ENCODE peak calls at places on chromosome 17, in ten cellular contexts. L, I, Y, S, Q, V, C, P, J and T are unnamed samples.

GRCh38 chr17:64964796-64965195 is 45.5 kb upstream of the LRRC37A3 start:
- DNase-seq in L (no peak), I (no peak), Y (no peak), S (no peak), Q (no peak), V (no peak), C (no peak), P (no peak), J (no peak), T (no peak)

GRCh38 chr17:81509048-81509686 is 3.4 kb downstream of the ACTG1 start:
- DNase-seq in L (no peak), I (peak; percentile 69), Y (peak; percentile 44), S (no peak), Q (no peak), V (no peak), C (no peak), P (no peak), J (no peak), T (no peak)

GRCh38 chr17:82722341-82723013 is 6.0 kb downstream of the FN3KRP start:
- DNase-seq in L (no peak), I (no peak), Y (no peak), S (no peak), Q (no peak), V (no peak), C (no peak), P (no peak), J (no peak), T (no peak)

GRCh38 chr17:73773702-73774101 is 129.5 kb upstream of the SDK2 start:
- DNase-seq in L (no peak), I (no peak), Y (no peak), S (no peak), Q (no peak), V (no peak), C (no peak), P (no peak), J (no peak), T (no peak)

GRCh38 chr17:80792373-80792781 is 199.3 kb upstream of the CHMP6 start:
- DNase-seq in L (no peak), I (peak; percentile 21), Y (no peak), S (no peak), Q (no peak), V (no peak), C (no peak), P (no peak), J (no peak), T (no peak)

GRCh38 chr17:72465191-72466024 is 344.6 kb downstream of the SOX9 start:
- DNase-seq in L (peak; percentile 67), I (peak; percentile 98), Y (no peak), S (no peak), Q (no peak), V (no peak), C (no peak), P (no peak), J (peak; percentile 64), T (no peak)

GRCh38 chr17:9676742-9677387 is 31.5 kb downstream of the USP43 start:
- DNase-seq in L (no peak), I (peak; percentile 84), Y (no peak), S (no peak), Q (no peak), V (no peak), C (no peak), P (no peak), J (no peak), T (no peak)

GRCh38 chr17:37483311-37484039 is 6.2 kb upstream of the DUSP14 start:
- DNase-seq in L (no peak), I (peak; percentile 53), Y (peak; percentile 11), S (no peak), Q (no peak), V (no peak), C (no peak), P (no peak), J (no peak), T (no peak)

GRCh38 chr17:49745175-49746139 is 18.5 kb downstream of the FAM117A start:
- DNase-seq in L (no peak), I (no peak), Y (no peak), S (no peak), Q (no peak), V (no peak), C (no peak), P (no peak), J (no peak), T (no peak)

GRCh38 chr17:58052951-58053715 is 30.1 kb upstream of the DYNLL2 start:
- DNase-seq in L (no peak), I (no peak), Y (no peak), S (no peak), Q (no peak), V (no peak), C (no peak), P (no peak), J (no peak), T (no peak)

GRCh38 chr17:43918026-43918389 is 10.7 kb upstream of the MPP2 start:
- DNase-seq in L (no peak), I (no peak), Y (no peak), S (no peak), Q (no peak), V (no peak), C (no peak), P (no peak), J (no peak), T (no peak)

DNA sequence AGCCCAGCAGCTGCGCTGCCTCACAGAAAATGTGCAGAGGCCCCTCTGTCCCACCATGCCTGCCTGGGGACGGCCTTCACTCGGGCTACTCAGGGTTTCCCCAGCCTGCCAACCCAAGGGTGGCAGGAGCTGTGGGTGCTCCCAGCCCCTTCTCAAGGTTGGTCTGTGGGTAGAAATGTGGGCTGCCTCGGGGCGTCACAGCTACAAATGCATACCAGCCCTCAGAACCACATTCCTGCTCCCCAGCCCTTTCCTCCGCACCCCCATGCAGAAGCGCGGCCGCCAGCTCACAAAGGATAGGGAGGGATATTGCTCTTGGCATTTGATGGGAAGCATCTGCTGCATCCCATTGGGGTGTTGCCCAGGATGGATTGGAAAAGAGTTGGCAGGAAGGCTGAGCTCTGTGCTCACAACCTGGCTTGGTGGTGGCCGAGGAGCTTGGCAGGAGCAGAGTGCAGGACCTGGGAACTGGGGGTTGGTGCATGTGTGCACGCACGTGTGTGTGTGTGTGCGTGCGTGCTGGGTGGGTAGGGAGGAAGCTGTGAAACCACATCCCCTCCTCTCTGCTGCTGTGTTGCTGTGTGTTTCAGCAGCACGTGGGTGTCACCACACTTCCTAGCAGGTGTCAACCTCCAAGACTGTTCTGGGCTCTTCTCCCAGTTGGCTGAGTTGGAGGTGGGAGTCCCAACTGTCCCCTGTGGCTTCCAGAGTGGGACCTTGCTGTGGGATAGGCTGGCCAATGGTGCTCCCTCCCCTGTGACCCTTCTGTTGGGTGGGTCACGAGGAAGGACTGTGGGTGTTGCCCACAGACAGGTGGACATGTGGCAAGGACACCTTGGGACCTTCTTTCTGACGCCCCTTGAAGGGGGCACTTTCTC is 304.5 kb downstream of the SEC14L1 start:
- DNase-seq in L (no peak), I (no peak), Y (peak; percentile 97), S (peak; percentile 77), Q (no peak), V (no peak), C (peak; percentile 94), P (peak; percentile 71), J (peak; percentile 79), T (no peak)
- H3K4me1 ChIP-seq in L (peaks cover 37% of the 10 kb centered on the region), I (peaks cover 15% of the 10 kb centered on the region), Y (peaks cover 96% of the 10 kb centered on the region), S (peaks cover 99% of the 10 kb centered on the region), Q (peaks cover 28% of the 10 kb centered on the region), V (no peaks in the 10 kb centered on the region), C (peaks cover 99% of the 10 kb centered on the region), P (peaks cover 4% of the 10 kb centered on the region), J (peaks cover 20% of the 10 kb centered on the region), T (peaks cover 69% of the 10 kb centered on the region)

GRCh38 chr17:11178576-11178975 is 62.4 kb upstream of the SHISA6 start:
- DNase-seq in L (no peak), I (no peak), Y (no peak), S (no peak), Q (no peak), V (no peak), C (no peak), P (no peak), J (no peak), T (no peak)
- H3K4me3 ChIP-seq in L (no peak overlapping the region), I (no peak overlapping the region), Y (no peak overlapping the region), S (no peak overlapping the region), Q (no peak overlapping the region), V (no peak overlapping the region), C (no peak overlapping the region), P (no peak overlapping the region), J (no peak overlapping the region), T (no peak overlapping the region)

DNA sequence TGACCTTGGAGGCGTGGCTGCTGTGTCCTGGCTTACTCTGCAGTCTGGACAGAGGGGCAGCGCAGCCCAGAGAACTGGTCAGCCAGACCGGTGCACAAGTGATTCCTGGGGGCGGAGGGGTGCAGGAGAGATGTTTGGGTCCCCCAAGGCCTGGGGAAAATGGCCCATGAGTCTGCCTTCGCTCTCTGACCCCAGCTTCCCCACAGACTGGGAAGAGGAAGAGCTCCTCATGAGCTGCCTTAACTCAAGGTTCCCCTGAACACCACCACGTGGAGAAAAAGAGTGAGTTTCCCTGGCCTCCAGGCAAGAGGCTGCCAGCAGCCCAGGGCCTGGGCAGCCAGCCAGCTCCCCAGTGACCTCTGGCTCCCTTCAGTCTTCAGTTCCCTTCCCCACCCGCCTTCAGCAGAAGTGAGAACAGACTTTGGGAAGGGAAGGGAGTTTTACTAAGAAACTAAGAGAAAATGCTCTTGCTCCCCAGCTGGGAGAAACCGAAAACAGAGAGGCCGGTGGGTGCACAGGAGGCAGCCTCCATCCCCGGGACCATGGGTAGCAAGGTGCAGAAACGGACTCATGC is 2.0 kb upstream of the C17orf99 start:
- DNase-seq in L (peak; percentile 56), I (peak; percentile 77), Y (no peak), S (no peak), Q (no peak), V (peak; percentile 87), C (no peak), P (peak; percentile 76), J (peak; percentile 90), T (no peak)
- H3K4me1 ChIP-seq in L (peaks cover 23% of the 10 kb centered on the region), I (peaks cover 56% of the 10 kb centered on the region), Y (peaks cover 40% of the 10 kb centered on the region), S (peaks cover 43% of the 10 kb centered on the region), Q (no peaks in the 10 kb centered on the region), V (peaks cover 24% of the 10 kb centered on the region), C (peaks cover 54% of the 10 kb centered on the region), P (peaks cover 8% of the 10 kb centered on the region), J (peaks cover 25% of the 10 kb centered on the region), T (peaks cover 42% of the 10 kb centered on the region)

GRCh38 chr17:68246271-68247028 is 1.4 kb upstream of the AMZ2 start:
- DNase-seq in L (peak; percentile 22), I (peak; percentile 17), Y (no peak), S (no peak), Q (no peak), V (no peak), C (no peak), P (no peak), J (no peak), T (no peak)
- H3K4me3 ChIP-seq in L (peak overlapping the region; percentile 95), I (peak overlapping the region; percentile 67), Y (peak overlapping the region; percentile 80), S (no peak overlapping the region), Q (no peak overlapping the region), V (no peak overlapping the region), C (peak overlapping the region; percentile 97), P (peak overlapping the region; percentile 96), J (no peak overlapping the region), T (peak overlapping the region; percentile 85)